ENCODE peak calls at places on chromosomes 4 and X, in eight cellular contexts. G is activated naive CD4-positive, alpha-beta T cell treated with anti-CD3 and anti-CD28 coated beads for 36 hours; W is mesenchymal stem cell; P is activated CD4-positive, alpha-beta T cell treated with anti-CD3 and anti-CD28 coated beads for 1 hour; O is GM23338; Z is body of pancreas; F is posterior vena cava; T is D341Med. D is an unnamed sample.

GRCh38 chr4:118927976-118928375 is 39.3 kb downstream of the SYNPO2 start:
- DNase-seq in G (no peak), W (no peak), P (no peak), O (no peak), Z (peak; percentile 41), F (peak; percentile 67), T (no peak), D (peak; percentile 60)

GRCh38 chrX:102115748-102116147 is 9.7 kb upstream of the TCEAL2 start:
- DNase-seq in G (no peak), W (no peak), P (no peak), O (no peak), Z (no peak), F (no peak), T (no peak), D (no peak)

GRCh38 chr4:155509619-155510018 is 132.9 kb upstream of the MAP9 start:
- DNase-seq in G (no peak), W (peak; percentile 10), P (no peak), O (no peak), Z (no peak), F (no peak), T (no peak), D (no peak)

GRCh38 chr4:73446336-73446938 is 10.4 kb downstream of the AFP start:
- DNase-seq in G (peak; percentile 4), W (peak; percentile 60), P (no peak), O (peak; percentile 81), Z (peak; percentile 60), F (no peak), T (peak; percentile 53), D (no peak)

GRCh38 chrX:102517331-102517730 is 792 bp upstream of the TMSB15A start:
- DNase-seq in G (peak; percentile 6), W (peak; percentile 1), P (no peak), O (peak; percentile 17), Z (no peak), F (no peak), T (no peak), D (no peak)

GRCh38 chr4:17058506-17058905 is 160.1 kb upstream of the LDB2 start:
- DNase-seq in G (no peak), W (no peak), P (no peak), O (no peak), Z (no peak), F (no peak), T (no peak), D (peak; percentile 28)

GRCh38 chr4:169810325-169811323 is 52.9 kb upstream of the HPF1 start:
- DNase-seq in G (peak; percentile 22), W (peak; percentile 76), P (no peak), O (peak; percentile 93), Z (peak; percentile 69), F (no peak), T (peak; percentile 69), D (no peak)

GRCh38 chrX:15869695-15870094 is 15.1 kb upstream of the AP1S2 start:
- DNase-seq in G (no peak), W (no peak), P (no peak), O (no peak), Z (no peak), F (no peak), T (no peak), D (no peak)

GRCh38 chr4:89438102-89438831 is 130.7 kb upstream of the GPRIN3 start:
- DNase-seq in G (peak; percentile 67), W (peak; percentile 67), P (peak; percentile 29), O (peak; percentile 92), Z (peak; percentile 62), F (no peak), T (peak; percentile 68), D (peak; percentile 24)

GRCh38 chr4:75831856-75832405 is 70.3 kb downstream of the PPEF2 start:
- DNase-seq in G (no peak), W (no peak), P (no peak), O (peak; percentile 69), Z (peak; percentile 22), F (no peak), T (no peak), D (no peak)

GRCh38 chrX:134548257-134548732 is 88.3 kb downstream of the HPRT1 start:
- DNase-seq in G (peak; percentile 5), W (peak; percentile 31), P (no peak), O (peak; percentile 27), Z (no peak), F (no peak), T (no peak), D (no peak)

GRCh38 chr4:73704314-73705055 is 35.9 kb upstream of the CXCL8 start:
- DNase-seq in G (no peak), W (peak; percentile 98), P (no peak), O (peak; percentile 17), Z (peak; percentile 93), F (no peak), T (no peak), D (peak; percentile 52)

GRCh38 chrX:149830192-149830873 is 48.6 kb downstream of the MAGEA9 start:
- DNase-seq in G (peak; percentile 15), W (peak; percentile 47), P (no peak), O (peak; percentile 72), Z (no peak), F (no peak), T (peak; percentile 23), D (no peak)

GRCh38 chrX:42128587-42128986 is 205.2 kb upstream of the CASK start:
- DNase-seq in G (no peak), W (no peak), P (no peak), O (no peak), Z (no peak), F (no peak), T (no peak), D (no peak)

GRCh38 chr4:9947168-9948062 is 73.9 kb downstream of the SLC2A9 start:
- DNase-seq in G (no peak), W (no peak), P (no peak), O (no peak), Z (peak; percentile 43), F (no peak), T (no peak), D (no peak)

GRCh38 chr4:183384983-183385382 is 59.5 kb upstream of the CDKN2AIP start:
- DNase-seq in G (no peak), W (no peak), P (no peak), O (no peak), Z (no peak), F (no peak), T (no peak), D (no peak)

GRCh38 chrX:20066968-20067708 is 49.6 kb downstream of the MAP7D2 start:
- DNase-seq in G (peak; percentile 44), W (peak; percentile 51), P (no peak), O (peak; percentile 50), Z (peak; percentile 16), F (no peak), T (peak; percentile 44), D (no peak)

GRCh38 chr4:1082215-1083182 is 30.9 kb downstream of the RNF212 start:
- DNase-seq in G (no peak), W (peak; percentile 69), P (no peak), O (no peak), Z (peak; percentile 97), F (peak; percentile 87), T (peak; percentile 42), D (peak; percentile 71)

GRCh38 chr4:1050486-1051213 is 39.2 kb downstream of the FGFRL1 start:
- DNase-seq in G (no peak), W (no peak), P (no peak), O (no peak), Z (no peak), F (peak; percentile 60), T (peak; percentile 35), D (peak; percentile 33)

GRCh38 chrX:131746491-131746968 is 202.7 kb downstream of the OR13H1 start:
- DNase-seq in G (no peak), W (no peak), P (no peak), O (no peak), Z (no peak), F (peak; percentile 93), T (no peak), D (peak; percentile 86)

GRCh38 chrX:20026278-20026677 is 35.4 kb upstream of the BCLAF3 start:
- DNase-seq in G (no peak), W (peak; percentile 39), P (no peak), O (no peak), Z (no peak), F (no peak), T (no peak), D (no peak)

GRCh38 chrX:115226929-115227328 is 7.0 kb downstream of the LRCH2 start:
- DNase-seq in G (no peak), W (peak; percentile 29), P (no peak), O (peak; percentile 63), Z (no peak), F (no peak), T (no peak), D (no peak)

GRCh38 chr4:742742-743311 is 37.2 kb downstream of the PCGF3 start:
- DNase-seq in G (peak; percentile 85), W (peak; percentile 65), P (peak; percentile 65), O (peak; percentile 80), Z (peak; percentile 47), F (peak; percentile 91), T (peak; percentile 95), D (peak; percentile 72)

GRCh38 chr4:2462992-2463762 is 5.7 kb upstream of the RNF4 start:
- DNase-seq in G (no peak), W (no peak), P (no peak), O (peak; percentile 53), Z (no peak), F (peak; percentile 51), T (no peak), D (no peak)

GRCh38 chr4:3342182-3342854 is 49.5 kb downstream of the RGS12 start:
- DNase-seq in G (peak; percentile 56), W (peak; percentile 56), P (no peak), O (no peak), Z (no peak), F (no peak), T (no peak), D (no peak)

GRCh38 chr4:39565925-39566630 is 38.8 kb upstream of the UGDH start:
- DNase-seq in G (no peak), W (peak; percentile 94), P (no peak), O (no peak), Z (no peak), F (no peak), T (no peak), D (no peak)

GRCh38 chr4:88818650-88819470 is 121.2 kb upstream of the NAP1L5 start:
- DNase-seq in G (peak; percentile 72), W (peak; percentile 58), P (peak; percentile 38), O (peak; percentile 76), Z (peak; percentile 64), F (no peak), T (peak; percentile 61), D (peak; percentile 35)

GRCh38 chrX:70922776-70923473 is 8.0 kb downstream of the SLC7A3 start:
- DNase-seq in G (no peak), W (no peak), P (no peak), O (peak; percentile 70), Z (no peak), F (no peak), T (no peak), D (no peak)

GRCh38 chr4:7852568-7853185 is 87.0 kb downstream of the AFAP1 start:
- DNase-seq in G (peak; percentile 35), W (no peak), P (no peak), O (no peak), Z (peak; percentile 57), F (no peak), T (no peak), D (peak; percentile 47)

GRCh38 chr4:86557526-86557925 is 36.6 kb upstream of the PTPN13 start:
- DNase-seq in G (no peak), W (no peak), P (no peak), O (no peak), Z (no peak), F (no peak), T (no peak), D (no peak)

GRCh38 chr4:42627887-42628646 is 28.8 kb downstream of the ATP8A1 start:
- DNase-seq in G (peak; percentile 76), W (no peak), P (no peak), O (peak; percentile 12), Z (peak; percentile 88), F (peak; percentile 90), T (peak; percentile 62), D (peak; percentile 85)

GRCh38 chrX:121260568-121261240 is 213.3 kb downstream of the GLUD2 start:
- DNase-seq in G (no peak), W (no peak), P (no peak), O (no peak), Z (no peak), F (no peak), T (no peak), D (no peak)

GRCh38 chr4:120826853-120827252 is 95.7 kb downstream of the PRDM5 start:
- DNase-seq in G (no peak), W (no peak), P (no peak), O (no peak), Z (no peak), F (no peak), T (no peak), D (no peak)

GRCh38 chr4:138341739-138342415 is 99.7 kb upstream of the SLC7A11 start:
- DNase-seq in G (peak; percentile 7), W (no peak), P (no peak), O (no peak), Z (no peak), F (no peak), T (no peak), D (no peak)

D was measured in left cardiac atrium.